ENCODE peak calls at places on chromosome 4, in four cellular contexts. One of them, this sample, is unnamed. For H3K9me3, the result is how much of the 10 kb centered on the place peaks cover.

GRCh38 chr4:2248044-2248780 is 6.3 kb upstream of the HAUS3 start:
- DNase-seq in BE2C: peak
- DNase-seq in upper lobe of left lung: no peak
- DNase-seq in Caco-2: no peak
- DNase-seq in this sample: no peak

GRCh38 chr4:83262682-83263081 is 21.9 kb downstream of the COQ2 start:
- DNase-seq in Caco-2: no peak
- DNase-seq in upper lobe of left lung: no peak
- DNase-seq in BE2C: no peak
- DNase-seq in this sample: no peak

GRCh38 chr4:17265139-17265538 is 246.8 kb downstream of the QDPR start:
- DNase-seq in BE2C: no peak
- DNase-seq in Caco-2: no peak
- DNase-seq in upper lobe of left lung: no peak
- DNase-seq in this sample: no peak

GRCh38 chr4:140135529-140136021 is 18.4 kb downstream of the MAML3 start:
- DNase-seq in Caco-2: no peak
- DNase-seq in upper lobe of left lung: no peak
- DNase-seq in BE2C: peak
- DNase-seq in this sample: peak

GRCh38 chr4:101785476-101785875 is 5.1 kb upstream of the BANK1 start:
- DNase-seq in upper lobe of left lung: no peak
- DNase-seq in Caco-2: no peak
- DNase-seq in BE2C: no peak
- DNase-seq in this sample: no peak

GRCh38 chr4:183721207-183722081 is 62.4 kb downstream of the TRAPPC11 start:
- DNase-seq in Caco-2: peak
- DNase-seq in upper lobe of left lung: peak
- DNase-seq in BE2C: peak
- DNase-seq in this sample: peak

GRCh38 chr4:110735691-110736090 is 112.8 kb upstream of the PITX2 start:
- DNase-seq in BE2C: peak
- DNase-seq in upper lobe of left lung: no peak
- DNase-seq in Caco-2: no peak
- DNase-seq in this sample: no peak

GRCh38 chr4:100348472-100348871 is 158.2 kb upstream of the DDIT4L start:
- DNase-seq in Caco-2: no peak
- DNase-seq in BE2C: peak
- DNase-seq in upper lobe of left lung: no peak
- DNase-seq in this sample: no peak

GRCh38 chr4:16977081-16977480 is 78.6 kb upstream of the LDB2 start:
- DNase-seq in Caco-2: no peak
- DNase-seq in BE2C: no peak
- DNase-seq in upper lobe of left lung: no peak
- DNase-seq in this sample: no peak

GRCh38 chr4:6121276-6121850 is 79.0 kb downstream of the JAKMIP1 start:
- DNase-seq in Caco-2: no peak
- DNase-seq in BE2C: no peak
- DNase-seq in upper lobe of left lung: no peak
- DNase-seq in this sample: no peak

GRCh38 chr4:6742989-6743388 is 27.0 kb downstream of the BLOC1S4 start:
- DNase-seq in BE2C: no peak
- DNase-seq in Caco-2: no peak
- DNase-seq in upper lobe of left lung: no peak
- DNase-seq in this sample: no peak

GRCh38 chr4:1658146-1658545 is 26.0 kb downstream of the FAM53A start:
- DNase-seq in BE2C: no peak
- DNase-seq in upper lobe of left lung: no peak
- DNase-seq in Caco-2: no peak
- DNase-seq in this sample: no peak

GRCh38 chr4:81021526-81021944 is 9.0 kb upstream of the BMP3 start:
- DNase-seq in Caco-2: no peak
- DNase-seq in BE2C: no peak
- DNase-seq in upper lobe of left lung: no peak
- DNase-seq in this sample: no peak

GRCh38 chr4:26787461-26788340 is 72.9 kb upstream of the STIM2 start:
- DNase-seq in Caco-2: peak
- DNase-seq in BE2C: peak
- DNase-seq in upper lobe of left lung: no peak
- DNase-seq in this sample: peak

GRCh38 chr4:122065149-122065548 is 87.0 kb upstream of the BLTP1 start:
- DNase-seq in Caco-2: no peak
- DNase-seq in BE2C: no peak
- DNase-seq in upper lobe of left lung: no peak
- DNase-seq in this sample: no peak

GRCh38 chr4:98434816-98435215 is 173.6 kb downstream of the RAP1GDS1 start:
- DNase-seq in Caco-2: no peak
- DNase-seq in BE2C: no peak
- DNase-seq in upper lobe of left lung: no peak
- DNase-seq in this sample: no peak

GRCh38 chr4:38128478-38129451 is 168.6 kb downstream of the PTTG2 start:
- DNase-seq in upper lobe of left lung: no peak
- DNase-seq in Caco-2: no peak
- DNase-seq in BE2C: no peak
- DNase-seq in this sample: no peak

GRCh38 chr4:181766061-181766460 is 477.1 kb upstream of the TENM3 start:
- DNase-seq in Caco-2: peak
- DNase-seq in BE2C: no peak
- DNase-seq in upper lobe of left lung: no peak
- DNase-seq in this sample: no peak

GRCh38 chr4:173505924-173506779 is 23.9 kb downstream of the HAND2 start:
- DNase-seq in Caco-2: peak
- DNase-seq in upper lobe of left lung: peak
- DNase-seq in BE2C: peak
- DNase-seq in this sample: peak

GRCh38 chr4:180060159-180060889 is 2182.9 kb upstream of the TENM3 start:
- DNase-seq in Caco-2: peak
- DNase-seq in upper lobe of left lung: no peak
- DNase-seq in BE2C: no peak
- DNase-seq in this sample: peak

GRCh38 chr4:18020145-18020670 is 1.3 kb downstream of the LCORL start:
- DNase-seq in upper lobe of left lung: peak
- DNase-seq in Caco-2: no peak
- DNase-seq in BE2C: peak
- DNase-seq in this sample: no peak

GRCh38 chr4:48546336-48546735 is 56.3 kb downstream of the ZAR1 start:
- DNase-seq in BE2C: peak
- DNase-seq in Caco-2: peak
- DNase-seq in upper lobe of left lung: no peak
- DNase-seq in this sample: peak

GRCh38 chr4:105569014-105569850 is 16.8 kb downstream of the ARHGEF38 start:
- DNase-seq in Caco-2: no peak
- DNase-seq in upper lobe of left lung: no peak
- DNase-seq in BE2C: no peak
- DNase-seq in this sample: no peak

GRCh38 chr4:48509543-48509942 is 19.5 kb downstream of the ZAR1 start:
- DNase-seq in Caco-2: no peak
- DNase-seq in upper lobe of left lung: no peak
- DNase-seq in BE2C: no peak
- DNase-seq in this sample: no peak

GRCh38 chr4:177487977-177488376 is 45.7 kb upstream of the AGA start:
- DNase-seq in Caco-2: no peak
- DNase-seq in BE2C: no peak
- DNase-seq in upper lobe of left lung: no peak
- DNase-seq in this sample: no peak

GRCh38 chr4:57193996-57194675 is 84.0 kb upstream of the IGFBP7 start:
- DNase-seq in upper lobe of left lung: no peak
- DNase-seq in Caco-2: no peak
- DNase-seq in BE2C: no peak
- DNase-seq in this sample: no peak

GRCh38 chr4:7500404-7500803 is 65.7 kb upstream of the PSAPL1 start:
- DNase-seq in BE2C: no peak
- DNase-seq in Caco-2: no peak
- DNase-seq in upper lobe of left lung: no peak
- DNase-seq in this sample: no peak

GRCh38 chr4:8746523-8747466 is 124.8 kb downstream of the HMX1 start:
- DNase-seq in BE2C: no peak
- DNase-seq in upper lobe of left lung: peak
- DNase-seq in Caco-2: no peak
- DNase-seq in this sample: no peak

GRCh38 chr4:142719854-142720541 is 126.1 kb downstream of the INPP4B start:
- DNase-seq in Caco-2: peak
- DNase-seq in upper lobe of left lung: no peak
- DNase-seq in BE2C: no peak
- DNase-seq in this sample: no peak

GRCh38 chr4:150297861-150298474 is 219.7 kb downstream of the DCLK2 start:
- DNase-seq in Caco-2: peak
- DNase-seq in BE2C: peak
- DNase-seq in upper lobe of left lung: no peak
- DNase-seq in this sample: peak

GRCh38 chr4:176611954-176612353 is 180.8 kb downstream of the VEGFC start:
- DNase-seq in upper lobe of left lung: no peak
- DNase-seq in BE2C: no peak
- DNase-seq in Caco-2: no peak
- DNase-seq in this sample: no peak

GRCh38 chr4:186918466-186918865 is 194.8 kb upstream of the FAT1 start:
- DNase-seq in BE2C: no peak
- DNase-seq in upper lobe of left lung: no peak
- DNase-seq in Caco-2: no peak
- DNase-seq in this sample: no peak

GRCh38 chr4:58602701-58603359 is 1492.6 kb upstream of the IGFBP7 start:
- DNase-seq in BE2C: no peak
- DNase-seq in Caco-2: no peak
- DNase-seq in upper lobe of left lung: no peak
- DNase-seq in this sample: peak

GRCh38 chr4:8163026-8163425 is 4.4 kb upstream of the ABLIM2 start:
- DNase-seq in upper lobe of left lung: no peak
- DNase-seq in BE2C: no peak
- DNase-seq in Caco-2: no peak
- DNase-seq in this sample: no peak

GRCh38 chr4:34043131-34043530 is 2201.2 kb downstream of the ARAP2 start:
- DNase-seq in Caco-2: no peak
- DNase-seq in BE2C: peak
- DNase-seq in upper lobe of left lung: no peak
- DNase-seq in this sample: no peak

GRCh38 chr4:56674984-56675383 is 6.1 kb downstream of the HOPX start:
- DNase-seq in upper lobe of left lung: no peak
- DNase-seq in BE2C: no peak
- DNase-seq in Caco-2: no peak
- DNase-seq in this sample: no peak

GRCh38 chr4:176545886-176546285 is 226.1 kb downstream of the SPCS3 start:
- DNase-seq in BE2C: no peak
- DNase-seq in Caco-2: no peak
- DNase-seq in upper lobe of left lung: no peak
- DNase-seq in this sample: no peak

GRCh38 chr4:19133315-19133714 is 1111.8 kb upstream of the LCORL start:
- DNase-seq in BE2C: no peak
- DNase-seq in upper lobe of left lung: no peak
- DNase-seq in Caco-2: no peak
- DNase-seq in this sample: no peak

GRCh38 chr4:19130836-19131235 is 1109.3 kb upstream of the LCORL start:
- DNase-seq in BE2C: no peak
- DNase-seq in upper lobe of left lung: no peak
- DNase-seq in Caco-2: no peak
- DNase-seq in this sample: no peak

GRCh38 chr4:19134685-19135084 is 1113.1 kb upstream of the LCORL start:
- DNase-seq in upper lobe of left lung: no peak
- DNase-seq in BE2C: no peak
- DNase-seq in Caco-2: no peak
- DNase-seq in this sample: peak

GRCh38 chr4:19135886-19136633 is 1114.5 kb upstream of the LCORL start:
- DNase-seq in upper lobe of left lung: no peak
- DNase-seq in Caco-2: no peak
- DNase-seq in BE2C: no peak
- DNase-seq in this sample: no peak
- H3K9me3 ChIP-seq in upper lobe of left lung: under half
- H3K9me3 ChIP-seq in Caco-2: under half
- H3K9me3 ChIP-seq in BE2C: under half
- H3K9me3 ChIP-seq in this sample: under half

DNA sequence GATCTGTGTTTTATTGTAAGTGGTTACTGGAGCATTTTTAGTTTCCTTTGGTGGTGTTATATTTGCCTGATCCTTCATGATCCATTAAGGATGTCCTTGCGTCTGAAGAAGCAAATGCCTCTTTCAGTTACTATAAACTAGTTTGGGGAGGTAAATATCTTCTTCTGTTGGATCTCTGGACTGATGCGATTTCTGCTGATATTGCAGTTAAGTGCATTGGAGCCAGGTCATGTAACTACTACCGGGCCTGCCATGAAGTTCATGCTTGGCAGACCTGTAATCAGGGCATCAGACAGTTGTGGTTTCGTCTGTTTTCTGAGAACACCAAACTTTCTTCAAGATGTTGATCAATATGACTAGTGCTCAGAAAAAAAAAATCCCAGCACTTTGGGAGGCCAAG is 22.9 kb downstream of the ZNF718 start:
- DNase-seq in BE2C: no peak
- DNase-seq in Caco-2: no peak
- DNase-seq in upper lobe of left lung: no peak
- DNase-seq in this sample: no peak
- H3K9me3 ChIP-seq in BE2C: under half
- H3K9me3 ChIP-seq in Caco-2: half or more
- H3K9me3 ChIP-seq in upper lobe of left lung: half or more
- H3K9me3 ChIP-seq in this sample: under half

DNA sequence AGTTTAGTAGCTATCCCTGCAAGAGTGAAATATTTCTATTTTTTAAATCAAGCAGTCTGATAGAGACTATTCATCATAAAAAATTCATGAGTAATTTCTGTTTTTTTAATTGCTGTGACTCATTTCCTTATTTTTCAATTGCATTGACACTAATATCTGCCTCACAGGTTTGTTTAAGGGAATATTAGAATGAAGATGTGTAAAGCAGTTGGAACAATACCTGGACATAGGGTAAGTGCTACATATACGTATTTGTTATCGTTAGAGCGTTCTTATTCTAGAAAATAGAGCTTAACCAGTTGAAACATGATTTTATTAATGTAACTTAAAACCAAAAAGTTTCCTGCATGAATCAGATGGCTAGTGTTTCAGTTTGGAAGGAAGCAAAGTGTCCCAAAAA is 2211.3 kb downstream of the PCDH7 start:
- DNase-seq in upper lobe of left lung: no peak
- DNase-seq in Caco-2: no peak
- DNase-seq in BE2C: no peak
- DNase-seq in this sample: no peak
- H3K9me3 ChIP-seq in upper lobe of left lung: under half
- H3K9me3 ChIP-seq in Caco-2: under half
- H3K9me3 ChIP-seq in BE2C: under half
- H3K9me3 ChIP-seq in this sample: under half

GRCh38 chr4:3465698-3466671 is 2.9 kb downstream of the DOK7 start:
- DNase-seq in upper lobe of left lung: no peak
- DNase-seq in Caco-2: no peak
- DNase-seq in BE2C: no peak
- DNase-seq in this sample: no peak
- H3K9me3 ChIP-seq in upper lobe of left lung: under half
- H3K9me3 ChIP-seq in Caco-2: under half
- H3K9me3 ChIP-seq in BE2C: under half
- H3K9me3 ChIP-seq in this sample: under half

GRCh38 chr4:19659131-19659530 is 592.6 kb upstream of the SLIT2 start:
- DNase-seq in BE2C: no peak
- DNase-seq in upper lobe of left lung: no peak
- DNase-seq in Caco-2: no peak
- DNase-seq in this sample: no peak
- H3K9me3 ChIP-seq in BE2C: under half
- H3K9me3 ChIP-seq in upper lobe of left lung: under half
- H3K9me3 ChIP-seq in Caco-2: under half
- H3K9me3 ChIP-seq in this sample: under half